ENCODE peak calls at places on chromosomes 3 and 15, in four cellular contexts. One of them, this sample, is unnamed. For H3K36me3, the result is how much of the 10 kb centered on the place peaks cover.

GRCh38 chr15:40307421-40308165 is at the start of gene PLCB2:
- DNase-seq in Peyer's patch: peak
- DNase-seq in endodermal cell: peak
- DNase-seq in DND-41: peak
- DNase-seq in this sample: peak

GRCh38 chr15:65896231-65896630 is 26.9 kb downstream of the RAB11A start:
- DNase-seq in endodermal cell: no peak
- DNase-seq in DND-41: no peak
- DNase-seq in Peyer's patch: no peak
- DNase-seq in this sample: no peak

GRCh38 chr3:26279091-26279490 is 343.5 kb upstream of the LRRC3B start:
- DNase-seq in endodermal cell: no peak
- DNase-seq in DND-41: no peak
- DNase-seq in Peyer's patch: no peak
- DNase-seq in this sample: no peak

GRCh38 chr3:65905648-65906211 is 133.0 kb downstream of the MAGI1 start:
- DNase-seq in endodermal cell: no peak
- DNase-seq in Peyer's patch: no peak
- DNase-seq in DND-41: no peak
- DNase-seq in this sample: no peak

GRCh38 chr3:167456157-167456799 is 17.6 kb downstream of the SERPINI2 start:
- DNase-seq in endodermal cell: no peak
- DNase-seq in DND-41: no peak
- DNase-seq in Peyer's patch: no peak
- DNase-seq in this sample: no peak

GRCh38 chr15:96585634-96586386 is 255.3 kb downstream of the NR2F2 start:
- DNase-seq in DND-41: no peak
- DNase-seq in Peyer's patch: no peak
- DNase-seq in endodermal cell: no peak
- DNase-seq in this sample: no peak

GRCh38 chr15:51368751-51369450 is 27.4 kb downstream of the GLDN start:
- DNase-seq in DND-41: no peak
- DNase-seq in endodermal cell: no peak
- DNase-seq in Peyer's patch: no peak
- DNase-seq in this sample: no peak

GRCh38 chr3:172581757-172582166 is 58.5 kb upstream of the TNFSF10 start:
- DNase-seq in endodermal cell: no peak
- DNase-seq in Peyer's patch: no peak
- DNase-seq in DND-41: peak
- DNase-seq in this sample: no peak

GRCh38 chr15:36550650-36551049 is 28.8 kb upstream of the CDIN1 start:
- DNase-seq in DND-41: no peak
- DNase-seq in endodermal cell: no peak
- DNase-seq in Peyer's patch: no peak
- DNase-seq in this sample: no peak

GRCh38 chr3:62655319-62656063 is 219.7 kb downstream of the CADPS start:
- DNase-seq in endodermal cell: no peak
- DNase-seq in DND-41: no peak
- DNase-seq in Peyer's patch: no peak
- DNase-seq in this sample: no peak

GRCh38 chr3:157129782-157130137 is 30.2 kb downstream of the CCNL1 start:
- DNase-seq in DND-41: no peak
- DNase-seq in endodermal cell: peak
- DNase-seq in Peyer's patch: peak
- DNase-seq in this sample: no peak

GRCh38 chr3:126992216-126992615 is 9.3 kb downstream of the PLXNA1 start:
- DNase-seq in DND-41: no peak
- DNase-seq in Peyer's patch: no peak
- DNase-seq in endodermal cell: no peak
- DNase-seq in this sample: no peak

GRCh38 chr3:33355611-33356010 is 78.4 kb downstream of the FBXL2 start:
- DNase-seq in DND-41: no peak
- DNase-seq in Peyer's patch: no peak
- DNase-seq in endodermal cell: no peak
- DNase-seq in this sample: peak

GRCh38 chr3:69541823-69542264 is 156.0 kb upstream of the FRMD4B start:
- DNase-seq in Peyer's patch: no peak
- DNase-seq in endodermal cell: peak
- DNase-seq in DND-41: no peak
- DNase-seq in this sample: no peak

GRCh38 chr3:40022267-40022827 is 212.9 kb downstream of the MYRIP start:
- DNase-seq in endodermal cell: no peak
- DNase-seq in Peyer's patch: no peak
- DNase-seq in DND-41: no peak
- DNase-seq in this sample: no peak

GRCh38 chr3:88058322-88058592 is 548 bp downstream of the CGGBP1 start:
- DNase-seq in Peyer's patch: no peak
- DNase-seq in endodermal cell: no peak
- DNase-seq in DND-41: no peak
- DNase-seq in this sample: no peak

GRCh38 chr3:133864616-133865015 is 31.1 kb downstream of the RAB6B start:
- DNase-seq in endodermal cell: no peak
- DNase-seq in Peyer's patch: no peak
- DNase-seq in DND-41: no peak
- DNase-seq in this sample: no peak

GRCh38 chr15:39874890-39875549 is 45.0 kb downstream of the GPR176 start:
- DNase-seq in Peyer's patch: no peak
- DNase-seq in endodermal cell: peak
- DNase-seq in DND-41: peak
- DNase-seq in this sample: peak

GRCh38 chr15:31016446-31016915 is 25.1 kb upstream of the MTMR10 start:
- DNase-seq in endodermal cell: no peak
- DNase-seq in DND-41: no peak
- DNase-seq in Peyer's patch: no peak
- DNase-seq in this sample: no peak

GRCh38 chr3:77052733-77053680 is 13.1 kb downstream of the ROBO2 start:
- DNase-seq in DND-41: no peak
- DNase-seq in Peyer's patch: no peak
- DNase-seq in endodermal cell: no peak
- DNase-seq in this sample: no peak

GRCh38 chr3:126945891-126946290 is 37.0 kb upstream of the PLXNA1 start:
- DNase-seq in DND-41: no peak
- DNase-seq in Peyer's patch: no peak
- DNase-seq in endodermal cell: no peak
- DNase-seq in this sample: no peak

GRCh38 chr3:21573291-21573690 is 177.7 kb downstream of the ZNF385D start:
- DNase-seq in endodermal cell: no peak
- DNase-seq in Peyer's patch: no peak
- DNase-seq in DND-41: no peak
- DNase-seq in this sample: no peak

GRCh38 chr3:53948174-53948573 is 56.5 kb upstream of the SELENOK start:
- DNase-seq in DND-41: no peak
- DNase-seq in Peyer's patch: no peak
- DNase-seq in endodermal cell: no peak
- DNase-seq in this sample: no peak

GRCh38 chr3:129994883-129995559 is 20.5 kb downstream of the TRH start:
- DNase-seq in DND-41: no peak
- DNase-seq in endodermal cell: no peak
- DNase-seq in Peyer's patch: no peak
- DNase-seq in this sample: no peak

GRCh38 chr15:70342554-70343548 is 245.1 kb upstream of the TLE3 start:
- DNase-seq in endodermal cell: peak
- DNase-seq in Peyer's patch: no peak
- DNase-seq in DND-41: no peak
- DNase-seq in this sample: no peak

GRCh38 chr15:56759450-56759845 is 26.1 kb upstream of the ZNF280D start:
- DNase-seq in Peyer's patch: no peak
- DNase-seq in DND-41: no peak
- DNase-seq in endodermal cell: no peak
- DNase-seq in this sample: no peak

DNA sequence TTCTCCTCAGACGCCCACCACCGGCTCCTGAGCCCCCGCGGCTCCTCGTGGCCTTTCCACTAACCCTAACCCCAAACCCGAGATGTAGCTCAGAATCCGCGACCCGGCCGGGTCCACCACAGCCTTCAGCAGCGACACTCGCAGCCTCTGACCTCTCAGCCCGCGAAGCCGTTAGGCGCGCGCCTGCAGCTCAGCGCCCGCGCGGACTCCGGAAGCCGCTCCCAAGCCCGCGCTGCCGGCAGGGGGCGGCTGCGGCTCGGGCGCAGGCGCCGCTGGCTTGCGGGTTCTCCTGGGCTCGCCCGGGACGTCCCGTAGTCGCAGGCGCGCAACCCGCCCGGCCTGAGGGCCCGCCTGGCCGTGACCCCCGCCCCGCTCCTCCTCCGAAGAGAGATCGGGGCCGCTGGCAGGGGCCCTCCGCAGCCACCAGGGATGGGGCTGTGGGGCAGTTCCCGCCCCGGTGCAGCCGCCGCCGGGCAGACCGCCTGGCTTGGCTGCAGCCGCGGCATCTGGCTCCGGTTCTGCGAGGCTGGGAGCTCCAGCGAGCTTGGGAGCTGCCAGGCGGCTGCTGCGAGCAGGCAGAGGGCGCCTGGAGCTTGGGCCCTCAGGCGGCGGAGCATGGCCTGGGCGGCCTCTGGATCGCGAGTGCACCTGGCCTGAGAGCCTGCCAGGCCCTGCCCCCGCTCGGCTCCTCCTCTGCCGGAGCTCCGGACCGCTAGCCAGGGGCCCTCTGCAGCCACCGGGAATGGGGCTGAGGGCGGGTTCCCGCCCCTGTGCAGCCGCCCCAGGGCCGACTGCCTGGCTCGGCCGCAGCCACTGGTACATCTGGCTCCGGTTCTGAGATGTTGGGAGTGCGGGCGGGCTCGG is 120.7 kb downstream of the LMLN start:
- DNase-seq in Peyer's patch: peak
- DNase-seq in DND-41: peak
- DNase-seq in endodermal cell: peak
- DNase-seq in this sample: peak
- H3K36me3 ChIP-seq in Peyer's patch: under half
- H3K36me3 ChIP-seq in DND-41: under half
- H3K36me3 ChIP-seq in endodermal cell: under half
- H3K36me3 ChIP-seq in this sample: under half

GRCh38 chr3:183844606-183845005 is 19.2 kb upstream of the MAP6D1 start:
- DNase-seq in Peyer's patch: no peak
- DNase-seq in endodermal cell: no peak
- DNase-seq in DND-41: no peak
- DNase-seq in this sample: no peak
- H3K36me3 ChIP-seq in Peyer's patch: under half
- H3K36me3 ChIP-seq in endodermal cell: half or more
- H3K36me3 ChIP-seq in DND-41: half or more
- H3K36me3 ChIP-seq in this sample: under half

GRCh38 chr3:194659778-194660177 is 12.2 kb downstream of the LSG1 start:
- DNase-seq in Peyer's patch: no peak
- DNase-seq in DND-41: no peak
- DNase-seq in endodermal cell: no peak
- DNase-seq in this sample: no peak

GRCh38 chr3:194661374-194661773 is 10.6 kb downstream of the LSG1 start:
- DNase-seq in DND-41: no peak
- DNase-seq in Peyer's patch: no peak
- DNase-seq in endodermal cell: no peak
- DNase-seq in this sample: no peak

GRCh38 chr3:194654443-194654842 is 17.5 kb downstream of the LSG1 start:
- DNase-seq in endodermal cell: no peak
- DNase-seq in Peyer's patch: no peak
- DNase-seq in DND-41: no peak
- DNase-seq in this sample: no peak

GRCh38 chr3:194658477-194659242 is 13.3 kb downstream of the LSG1 start:
- DNase-seq in endodermal cell: no peak
- DNase-seq in Peyer's patch: no peak
- DNase-seq in DND-41: no peak
- DNase-seq in this sample: no peak

GRCh38 chr3:194657439-194657838 is 14.6 kb downstream of the LSG1 start:
- DNase-seq in endodermal cell: no peak
- DNase-seq in Peyer's patch: no peak
- DNase-seq in DND-41: no peak
- DNase-seq in this sample: no peak
- H3K36me3 ChIP-seq in endodermal cell: half or more
- H3K36me3 ChIP-seq in Peyer's patch: under half
- H3K36me3 ChIP-seq in DND-41: half or more
- H3K36me3 ChIP-seq in this sample: under half

GRCh38 chr15:67165653-67166260 is 88.7 kb downstream of the AAGAB start:
- DNase-seq in DND-41: no peak
- DNase-seq in Peyer's patch: no peak
- DNase-seq in endodermal cell: peak
- DNase-seq in this sample: no peak
- H3K36me3 ChIP-seq in DND-41: under half
- H3K36me3 ChIP-seq in Peyer's patch: under half
- H3K36me3 ChIP-seq in endodermal cell: under half
- H3K36me3 ChIP-seq in this sample: under half

GRCh38 chr3:47669026-47669749 is 90.5 kb upstream of the CSPG5 start:
- DNase-seq in Peyer's patch: no peak
- DNase-seq in DND-41: no peak
- DNase-seq in endodermal cell: no peak
- DNase-seq in this sample: peak
- H3K36me3 ChIP-seq in Peyer's patch: under half
- H3K36me3 ChIP-seq in DND-41: half or more
- H3K36me3 ChIP-seq in endodermal cell: half or more
- H3K36me3 ChIP-seq in this sample: under half

GRCh38 chr3:37024820-37025405 is 31.6 kb downstream of the MLH1 start:
- DNase-seq in DND-41: no peak
- DNase-seq in endodermal cell: no peak
- DNase-seq in Peyer's patch: no peak
- DNase-seq in this sample: no peak
- H3K36me3 ChIP-seq in DND-41: half or more
- H3K36me3 ChIP-seq in endodermal cell: half or more
- H3K36me3 ChIP-seq in Peyer's patch: under half
- H3K36me3 ChIP-seq in this sample: under half

DNA sequence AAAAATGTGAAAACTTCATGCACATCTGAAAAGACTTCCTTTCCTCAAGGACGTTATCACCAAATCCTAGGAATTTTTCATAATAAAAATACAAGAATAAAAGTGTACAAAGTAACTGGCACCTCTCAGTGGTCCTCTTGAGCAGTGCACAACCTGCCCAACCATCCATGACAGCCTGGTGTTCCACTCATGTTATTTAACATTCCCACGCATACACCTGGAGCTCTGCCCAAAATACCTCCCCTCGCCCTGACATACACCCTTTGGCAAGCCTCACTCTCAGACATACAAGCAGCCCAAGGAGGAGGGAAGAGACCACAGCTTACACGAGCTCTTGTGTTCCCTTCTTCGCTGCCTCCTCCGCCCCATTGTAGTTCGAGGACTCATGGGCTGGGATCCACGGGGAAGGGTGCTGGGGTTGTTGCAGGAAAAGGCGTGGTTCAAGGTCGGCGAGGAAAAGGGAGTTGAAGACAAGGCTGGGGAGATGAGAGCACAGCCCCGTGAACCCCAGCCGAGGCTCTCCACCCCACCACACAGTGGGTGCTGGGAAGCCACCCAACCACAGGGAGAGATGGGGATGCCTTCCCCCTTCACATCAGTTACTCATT is 23.3 kb downstream of the GRIP2 start:
- DNase-seq in Peyer's patch: peak
- DNase-seq in endodermal cell: peak
- DNase-seq in DND-41: no peak
- DNase-seq in this sample: peak
- H3K36me3 ChIP-seq in Peyer's patch: under half
- H3K36me3 ChIP-seq in endodermal cell: under half
- H3K36me3 ChIP-seq in DND-41: under half
- H3K36me3 ChIP-seq in this sample: under half

GRCh38 chr15:100994597-100995446 is 75.7 kb downstream of the LRRK1 start:
- DNase-seq in endodermal cell: no peak
- DNase-seq in DND-41: no peak
- DNase-seq in Peyer's patch: no peak
- DNase-seq in this sample: no peak
- H3K36me3 ChIP-seq in endodermal cell: under half
- H3K36me3 ChIP-seq in DND-41: under half
- H3K36me3 ChIP-seq in Peyer's patch: under half
- H3K36me3 ChIP-seq in this sample: under half

This sample was measured in Caco-2.